ENCODE peak calls at places on chromosomes 16 and 17, in seven cellular contexts. I, X, G, M, Z, F and C are unnamed samples.

GRCh38 chr17:54944796-54945195 is 23.7 kb downstream of the COX11 start:
- DNase-seq in I (no peak), X (no peak), G (no peak), M (no peak), Z (no peak), F (no peak), C (no peak)

GRCh38 chr16:24993722-24994686 is 21.2 kb downstream of the ARHGAP17 start:
- DNase-seq in I (no peak), X (no peak), G (no peak), M (no peak), Z (no peak), F (no peak), C (peak)

GRCh38 chr17:78891406-78892061 is 11.5 kb downstream of the CEP295NL start:
- DNase-seq in I (no peak), X (no peak), G (no peak), M (no peak), Z (no peak), F (no peak), C (no peak)

GRCh38 chr16:77700846-77701245 is 21.5 kb upstream of the NUDT7 start:
- DNase-seq in I (no peak), X (no peak), G (no peak), M (no peak), Z (no peak), F (no peak), C (no peak)

GRCh38 chr16:12459401-12459791 is 344.3 kb downstream of the CPPED1 start:
- DNase-seq in I (no peak), X (no peak), G (no peak), M (no peak), Z (no peak), F (peak), C (no peak)

GRCh38 chr17:1087381-1088241 is 90.7 kb downstream of the TIMM22 start:
- DNase-seq in I (no peak), X (no peak), G (no peak), M (no peak), Z (no peak), F (no peak), C (no peak)

GRCh38 chr16:67415872-67416793 is at the start of gene ZDHHC1:
- DNase-seq in I (no peak), X (peak), G (peak), M (peak), Z (peak), F (peak), C (peak)

GRCh38 chr16:2518823-2519710 is 1.1 kb upstream of the AMDHD2 start:
- DNase-seq in I (no peak), X (no peak), G (no peak), M (no peak), Z (no peak), F (no peak), C (no peak)

GRCh38 chr16:4260360-4260759 is 12.5 kb downstream of the TFAP4 start:
- DNase-seq in I (no peak), X (no peak), G (no peak), M (no peak), Z (no peak), F (no peak), C (no peak)

GRCh38 chr16:1688807-1689560 is 10.9 kb downstream of the JPT2 start:
- DNase-seq in I (no peak), X (no peak), G (no peak), M (no peak), Z (no peak), F (no peak), C (no peak)

GRCh38 chr17:82767041-82767754 is 15.3 kb downstream of the TBCD start:
- DNase-seq in I (no peak), X (no peak), G (no peak), M (no peak), Z (peak), F (no peak), C (no peak)

GRCh38 chr17:37430051-37430591 is 23.4 kb downstream of the TADA2A start:
- DNase-seq in I (no peak), X (no peak), G (no peak), M (no peak), Z (no peak), F (peak), C (no peak)

GRCh38 chr16:58421529-58421928 is 29.3 kb downstream of the GINS3 start:
- DNase-seq in I (no peak), X (no peak), G (no peak), M (no peak), Z (no peak), F (no peak), C (no peak)

GRCh38 chr17:45973099-45973838 is 25.8 kb upstream of the STH start:
- DNase-seq in I (no peak), X (no peak), G (no peak), M (no peak), Z (no peak), F (no peak), C (no peak)

GRCh38 chr17:5947701-5948180 is 122.4 kb upstream of the WSCD1 start:
- DNase-seq in I (no peak), X (no peak), G (no peak), M (no peak), Z (no peak), F (no peak), C (no peak)

GRCh38 chr17:21303441-21304065 is 19.0 kb downstream of the MAP2K3 start:
- DNase-seq in I (no peak), X (no peak), G (no peak), M (no peak), Z (no peak), F (peak), C (no peak)

GRCh38 chr17:70775667-70776066 is 606.3 kb downstream of the KCNJ2 start:
- DNase-seq in I (no peak), X (no peak), G (no peak), M (no peak), Z (no peak), F (no peak), C (no peak)

GRCh38 chr17:9958586-9959281 is 53.7 kb upstream of the RCVRN start:
- DNase-seq in I (no peak), X (no peak), G (no peak), M (no peak), Z (no peak), F (no peak), C (no peak)

GRCh38 chr16:53974484-53975115 is 270.6 kb downstream of the FTO start:
- DNase-seq in I (no peak), X (no peak), G (no peak), M (no peak), Z (no peak), F (no peak), C (no peak)

GRCh38 chr16:75559002-75559401 is 3.0 kb upstream of the TMEM231 start:
- DNase-seq in I (no peak), X (no peak), G (no peak), M (no peak), Z (no peak), F (no peak), C (no peak)

GRCh38 chr16:57265850-57266530 is 18.5 kb downstream of the PLLP start:
- DNase-seq in I (no peak), X (no peak), G (no peak), M (no peak), Z (no peak), F (no peak), C (no peak)

GRCh38 chr16:29845656-29846055 is 17.4 kb downstream of the CDIPT start:
- DNase-seq in I (no peak), X (no peak), G (no peak), M (no peak), Z (no peak), F (no peak), C (no peak)

GRCh38 chr17:17606416-17607000 is 15.0 kb upstream of the PEMT start:
- DNase-seq in I (no peak), X (no peak), G (no peak), M (no peak), Z (no peak), F (no peak), C (no peak)

GRCh38 chr16:88067530-88068411 is 116.5 kb downstream of the BANP start:
- DNase-seq in I (no peak), X (no peak), G (no peak), M (no peak), Z (no peak), F (no peak), C (no peak)

GRCh38 chr16:67022531-67023214 is 6.3 kb upstream of the CBFB start:
- DNase-seq in I (no peak), X (no peak), G (no peak), M (no peak), Z (no peak), F (no peak), C (no peak)

GRCh38 chr17:62663304-62663703 is 35.8 kb downstream of the MRC2 start:
- DNase-seq in I (no peak), X (no peak), G (no peak), M (no peak), Z (no peak), F (no peak), C (no peak)

GRCh38 chr17:65345261-65346060 is 208.3 kb downstream of the RGS9 start:
- DNase-seq in I (no peak), X (no peak), G (no peak), M (no peak), Z (peak), F (no peak), C (no peak)

GRCh38 chr16:1680361-1680760 is 2.3 kb downstream of the JPT2 start:
- DNase-seq in I (no peak), X (no peak), G (no peak), M (no peak), Z (no peak), F (no peak), C (no peak)

GRCh38 chr17:29115906-29116651 is 64.1 kb downstream of the MYO18A start:
- DNase-seq in I (no peak), X (no peak), G (peak), M (peak), Z (peak), F (peak), C (peak)